ENCODE peak calls at places on chromosome 22, in six cellular contexts. C is thyroid gland, H is ovary, X is esophagus squamous epithelium, M is Peyer's patch, I is prostate gland. F is an unnamed sample.

GRCh38 chr22:26168199-26168915 is 905 bp upstream of the SEZ6L start:
- DNase-seq in I (no peak), H (no peak), C (no peak), M (no peak), X (no peak), F (no peak)

GRCh38 chr22:48245119-48245485 is 1482.7 kb downstream of the TBC1D22A start:
- DNase-seq in I (no peak), X (no peak), H (no peak), M (no peak), C (no peak), F (no peak)

GRCh38 chr22:47112566-47112965 is 350.1 kb downstream of the TBC1D22A start:
- DNase-seq in I (no peak), X (no peak), C (no peak), H (peak), M (no peak), F (no peak)

GRCh38 chr22:39437836-39438704 is 18.7 kb upstream of the MGAT3 start:
- DNase-seq in C (no peak), M (no peak), H (no peak), X (no peak), I (no peak), F (no peak)

GRCh38 chr22:48722661-48723060 is 1105.0 kb downstream of the BRD1 start:
- DNase-seq in H (no peak), M (no peak), I (no peak), X (no peak), C (no peak), F (no peak)

GRCh38 chr22:31271485-31271884 is 20.8 kb downstream of the PIK3IP1 start:
- DNase-seq in X (no peak), H (no peak), C (peak), M (no peak), I (no peak), F (no peak)

GRCh38 chr22:44448271-44448780 is 49.7 kb downstream of the RTL6 start:
- DNase-seq in C (peak), M (no peak), X (no peak), I (peak), H (peak), F (peak)

GRCh38 chr22:48254311-48254873 is 1491.9 kb downstream of the TBC1D22A start:
- DNase-seq in C (no peak), M (no peak), H (no peak), X (no peak), I (peak), F (no peak)

GRCh38 chr22:47634342-47634741 is 871.9 kb downstream of the TBC1D22A start:
- DNase-seq in X (no peak), I (no peak), M (peak), H (no peak), C (no peak), F (no peak)

GRCh38 chr22:30116362-30117117 is 36.3 kb downstream of the HORMAD2 start:
- DNase-seq in M (no peak), C (no peak), H (no peak), I (no peak), X (no peak), F (no peak)

GRCh38 chr22:30602049-30602448 is 4.9 kb upstream of the TCN2 start:
- DNase-seq in I (no peak), M (no peak), C (no peak), X (no peak), H (no peak), F (no peak)

GRCh38 chr22:38618682-38619081 is 37.5 kb downstream of the FAM227A start:
- DNase-seq in I (no peak), X (no peak), C (no peak), M (no peak), H (no peak), F (no peak)

GRCh38 chr22:30176431-30176830 is 70.1 kb downstream of the LIF start:
- DNase-seq in C (no peak), X (no peak), H (no peak), I (no peak), M (no peak), F (no peak)

GRCh38 chr22:17706947-17707346 is 67.3 kb downstream of the BID start:
- DNase-seq in M (no peak), C (no peak), X (no peak), H (no peak), I (no peak), F (no peak)

GRCh38 chr22:17742528-17742902 is 31.8 kb downstream of the BID start:
- DNase-seq in M (peak), C (peak), H (peak), I (peak), X (no peak), F (peak)

GRCh38 chr22:30871391-30872281 is 96.9 kb downstream of the MORC2 start:
- DNase-seq in C (no peak), X (no peak), M (no peak), I (no peak), H (no peak), F (no peak)

GRCh38 chr22:25929479-25929878 is 187.5 kb downstream of the MYO18B start:
- DNase-seq in I (no peak), X (no peak), H (no peak), M (no peak), C (no peak), F (no peak)

GRCh38 chr22:22836635-22837034 is 51.0 kb upstream of the IGLL5 start:
- DNase-seq in H (no peak), I (no peak), X (no peak), M (no peak), C (no peak), F (no peak)

GRCh38 chr22:49197500-49197899 is 630.2 kb downstream of the BRD1 start:
- DNase-seq in I (no peak), X (no peak), C (no peak), M (no peak), H (no peak), F (peak)

GRCh38 chr22:29108137-29108536 is 35.3 kb downstream of the KREMEN1 start:
- DNase-seq in M (no peak), X (no peak), C (no peak), I (no peak), H (no peak), F (no peak)

GRCh38 chr22:44211946-44212930 is 31.5 kb downstream of the PARVG start:
- DNase-seq in H (peak), M (no peak), C (no peak), I (no peak), X (no peak), F (no peak)

GRCh38 chr22:28951969-28952521 is 68.7 kb downstream of the ZNRF3 start:
- DNase-seq in X (no peak), C (peak), I (peak), H (no peak), M (no peak), F (no peak)

GRCh38 chr22:48178536-48178935 is 1416.1 kb downstream of the TBC1D22A start:
- DNase-seq in H (no peak), M (no peak), C (no peak), X (no peak), I (no peak), F (no peak)

GRCh38 chr22:18070556-18071306 is 7.1 kb upstream of the PEX26 start:
- DNase-seq in C (no peak), X (no peak), M (no peak), I (peak), H (no peak), F (no peak)

GRCh38 chr22:47328550-47329243 is 566.2 kb downstream of the TBC1D22A start:
- DNase-seq in C (no peak), M (no peak), X (no peak), I (no peak), H (peak), F (no peak)

GRCh38 chr22:48367731-48368130 is 1459.9 kb downstream of the BRD1 start:
- DNase-seq in M (no peak), C (no peak), H (no peak), X (no peak), I (no peak), F (no peak)

GRCh38 chr22:39252461-39253391 is 7.9 kb upstream of the PDGFB start:
- DNase-seq in H (no peak), M (no peak), X (no peak), C (no peak), I (no peak), F (no peak)

GRCh38 chr22:46007003-46007847 is 30.3 kb upstream of the WNT7B start:
- DNase-seq in I (peak), C (peak), M (no peak), X (no peak), H (peak), F (peak)
- TF ChIP-seq POLR2A in I (peak), C (no peak), M (no peak), X (no peak), H (no peak), F (no peak)

DNA sequence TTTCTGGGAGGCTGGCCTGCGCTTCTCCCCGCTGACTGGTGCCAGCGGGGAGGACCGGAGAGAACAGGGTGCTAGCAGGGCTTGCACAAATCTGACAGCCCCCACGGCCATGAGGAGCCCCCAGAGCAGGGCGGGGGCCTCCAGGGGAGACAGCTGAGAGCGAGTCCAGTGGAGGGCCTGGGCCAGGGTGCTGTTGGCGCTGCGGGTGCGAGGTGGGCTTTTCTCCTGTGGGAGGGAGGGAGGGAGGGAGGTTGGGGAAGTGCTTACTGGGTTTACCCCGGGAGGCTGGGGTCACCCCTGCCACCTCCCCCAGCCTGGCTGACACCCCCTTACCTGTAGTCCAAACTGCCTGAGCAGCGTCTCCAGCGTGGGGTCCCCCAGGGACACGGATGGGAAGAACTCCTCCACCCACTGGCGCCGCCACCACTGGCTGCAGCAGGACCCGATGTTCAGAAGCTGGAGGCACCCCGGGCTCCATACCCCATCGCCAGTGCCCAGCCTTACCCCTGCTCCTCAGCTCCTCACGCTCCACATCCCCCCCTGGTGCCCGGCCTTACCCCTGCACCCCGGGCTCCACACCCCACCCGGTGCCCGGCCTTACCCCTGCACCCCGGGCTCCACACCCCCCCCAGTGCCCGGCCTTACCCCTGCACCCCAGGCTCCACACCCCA is 3.9 kb downstream of the LMF2 start:
- DNase-seq in X (no peak), M (no peak), I (no peak), C (no peak), H (peak), F (no peak)
- TF ChIP-seq CTCF in X (no peak), M (no peak), I (no peak), C (no peak), H (no peak), F (no peak)

GRCh38 chr22:42959472-42960145 is 55.3 kb downstream of the PACSIN2 start:
- DNase-seq in X (no peak), I (peak), C (peak), M (no peak), H (no peak), F (no peak)

GRCh38 chr22:42957544-42957943 is 57.4 kb downstream of the PACSIN2 start:
- DNase-seq in C (no peak), I (no peak), H (no peak), X (no peak), M (no peak), F (no peak)

GRCh38 chr22:42957958-42958357 is 57.0 kb downstream of the PACSIN2 start:
- DNase-seq in M (peak), I (no peak), H (no peak), X (no peak), C (no peak), F (no peak)

GRCh38 chr22:42960146-42960509 is 54.8 kb downstream of the PACSIN2 start:
- DNase-seq in C (no peak), I (peak), M (no peak), X (no peak), H (no peak), F (no peak)

GRCh38 chr22:42958937-42959336 is 56.0 kb downstream of the PACSIN2 start:
- DNase-seq in C (no peak), M (no peak), X (no peak), I (no peak), H (no peak), F (no peak)
- TF ChIP-seq POLR2A in C (no peak), M (no peak), X (no peak), I (no peak), H (no peak), F (no peak)

GRCh38 chr22:37183432-37184379 is 4.3 kb downstream of the C1QTNF6 start:
- DNase-seq in M (no peak), X (no peak), C (no peak), I (no peak), H (no peak), F (no peak)
- TF ChIP-seq CTCF in M (no peak), X (no peak), C (no peak), I (no peak), H (no peak), F (no peak)

DNA sequence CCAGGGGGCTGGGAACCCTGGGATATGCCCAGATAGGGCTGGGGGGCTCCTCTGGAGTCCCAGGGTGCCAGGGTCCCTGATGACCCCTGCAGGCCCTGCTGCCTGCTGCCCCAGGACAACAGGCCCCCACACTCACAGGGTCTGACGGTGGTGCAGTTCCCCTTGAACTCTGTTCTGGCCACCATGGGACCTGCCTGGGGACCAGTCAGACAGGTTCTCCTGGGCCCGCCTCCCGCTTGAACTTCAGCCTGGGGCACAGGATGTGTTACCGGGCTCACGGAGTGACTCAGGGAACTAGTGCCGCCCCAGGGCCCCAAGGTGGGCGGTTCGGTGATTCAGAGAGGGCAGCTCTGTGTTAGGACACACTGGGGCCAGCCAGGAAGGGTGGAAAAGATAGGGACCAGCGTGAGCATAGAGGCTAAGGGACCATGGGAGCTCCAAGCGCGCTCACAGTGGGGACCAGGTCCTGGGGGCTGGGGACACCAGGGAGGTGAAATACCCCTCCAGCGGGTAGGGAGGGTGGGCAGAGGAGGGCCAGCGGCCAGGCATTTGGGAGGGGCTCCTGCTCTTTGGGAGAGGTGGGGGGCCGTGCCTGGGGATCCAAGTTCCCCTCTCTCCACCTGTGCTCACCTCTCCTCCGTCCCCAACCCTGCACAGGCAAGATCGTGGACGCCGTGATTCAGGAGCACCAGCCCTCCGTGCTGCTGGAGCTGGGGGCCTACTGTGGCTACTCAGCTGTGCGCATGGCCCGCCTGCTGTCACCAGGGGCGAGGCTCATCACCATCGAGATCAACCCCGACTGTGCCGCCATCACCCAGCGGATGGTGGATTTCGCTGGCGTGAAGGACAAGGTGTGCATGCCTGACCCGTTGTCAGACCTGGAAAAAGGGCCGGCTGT is 21.5 kb upstream of the TXNRD2 start:
- DNase-seq in C (peak), M (no peak), H (no peak), X (no peak), I (peak), F (no peak)
- TF ChIP-seq POLR2A in C (no peak), M (peak), H (no peak), X (peak), I (peak), F (no peak)

GRCh38 chr22:35257321-35258143 is at the start of gene HMGXB4:
- DNase-seq in M (peak), C (peak), I (peak), X (peak), H (peak), F (peak)
- TF ChIP-seq CTCF in M (no peak), C (peak), I (no peak), X (no peak), H (no peak), F (peak)

DNA sequence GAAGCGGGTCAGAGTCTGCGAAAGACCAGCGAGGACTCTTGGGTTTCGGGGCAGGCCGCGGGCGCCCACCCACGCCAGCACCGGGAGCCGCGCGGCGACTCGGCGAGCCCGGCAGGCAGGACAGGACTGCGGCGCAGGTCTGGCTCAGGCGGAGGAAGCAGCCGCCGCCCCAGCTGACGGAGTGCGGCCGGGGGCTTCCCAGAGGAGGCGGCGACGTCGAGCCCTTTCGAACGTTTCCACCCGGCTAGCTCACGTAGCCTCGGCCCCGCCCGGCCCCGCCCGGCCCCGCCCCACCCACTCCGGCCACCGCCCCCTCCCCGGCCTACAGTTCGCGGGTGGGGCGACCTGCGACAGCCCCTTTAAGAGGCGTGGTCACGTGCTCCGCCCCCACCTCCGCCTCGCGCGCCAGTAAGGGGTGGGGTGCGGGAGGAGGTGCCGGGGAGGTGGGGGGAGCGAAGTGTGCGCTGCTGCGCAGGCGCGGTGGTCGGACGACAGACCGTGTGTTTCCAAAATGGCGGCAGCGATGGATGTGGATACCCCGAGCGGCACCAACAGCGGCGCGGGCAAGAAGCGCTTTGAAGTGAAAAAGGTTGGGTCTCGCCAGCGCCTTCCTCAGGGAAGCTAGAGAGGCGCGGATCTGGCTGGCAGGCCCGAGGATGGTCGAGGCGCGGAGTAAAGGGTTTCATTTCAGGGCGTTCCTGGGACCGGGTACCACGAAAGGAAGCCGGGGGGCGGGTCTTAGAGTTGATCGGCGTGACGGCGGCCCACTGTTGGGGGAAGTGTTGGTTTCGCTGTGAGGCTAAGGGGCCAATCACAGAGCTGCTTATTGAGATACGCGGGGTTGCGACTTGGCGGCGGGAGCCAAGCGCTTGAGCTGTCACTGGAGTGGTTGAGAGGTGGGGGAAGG is at the start of gene RBX1:
- DNase-seq in M (peak), H (peak), X (peak), C (peak), I (peak), F (peak)
- TF ChIP-seq POLR2A in M (peak), H (peak), X (peak), C (no peak), I (peak), F (peak)

DNA sequence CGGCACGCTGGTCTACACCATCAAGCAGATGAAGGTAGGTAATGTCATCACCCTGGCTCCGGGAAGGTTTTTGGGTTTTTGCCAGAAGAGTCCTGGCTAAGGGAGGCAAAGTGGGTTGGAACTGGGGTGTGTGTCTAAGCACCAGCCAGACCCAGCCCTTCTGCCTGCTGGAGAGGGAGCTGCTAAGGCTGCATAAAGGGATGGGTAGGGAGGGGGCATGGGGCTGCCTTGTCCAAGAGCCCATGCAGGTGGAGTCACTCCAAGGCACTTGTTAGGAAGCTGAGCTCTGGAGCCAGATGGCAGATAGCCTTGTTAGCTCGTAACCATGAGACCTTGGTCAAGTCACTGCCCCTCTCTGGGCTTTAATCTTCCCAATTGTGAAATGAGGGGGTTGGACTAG is 48.0 kb downstream of the TIMP3 start:
- DNase-seq in X (no peak), H (no peak), I (no peak), M (no peak), C (peak), F (no peak)
- TF ChIP-seq CTCF in X (no peak), H (no peak), I (no peak), M (no peak), C (no peak), F (no peak)

GRCh38 chr22:24510694-24511625 is 15.8 kb downstream of the UPB1 start:
- DNase-seq in M (no peak), H (no peak), C (peak), X (no peak), I (no peak), F (no peak)
- TF ChIP-seq POLR2A in M (no peak), H (no peak), C (no peak), X (no peak), I (no peak), F (no peak)

GRCh38 chr22:42114721-42115120 is 15.9 kb downstream of the CYP2D6 start:
- DNase-seq in X (no peak), C (no peak), H (no peak), I (no peak), M (no peak), F (no peak)

GRCh38 chr22:42108848-42109247 is 18.3 kb upstream of the NDUFA6 start:
- DNase-seq in H (no peak), C (no peak), I (no peak), X (no peak), M (no peak), F (no peak)

GRCh38 chr22:42116848-42117424 is 13.7 kb downstream of the CYP2D6 start:
- DNase-seq in X (no peak), C (peak), M (no peak), H (no peak), I (no peak), F (no peak)

GRCh38 chr22:42111798-42112197 is 18.8 kb downstream of the CYP2D6 start:
- DNase-seq in X (no peak), M (no peak), I (no peak), H (no peak), C (no peak), F (no peak)
- TF ChIP-seq CTCF in X (no peak), M (no peak), I (no peak), H (no peak), C (no peak), F (no peak)